ENCODE peak calls at places on chromosomes 2 and 18, in five cellular contexts. Z, H, S, C and O are unnamed samples.
A peak's percentile ranks its signal among the peaks of the same experiment; 100 is the strongest.

GRCh38 chr2:26274058-26274613 is 29.4 kb downstream of the HADHB start:
- DNase-seq in Z (no peak), H (no peak), S (no peak), C (peak; percentile 97), O (peak; percentile 53)

GRCh38 chr2:180472133-180472532 is 465.0 kb upstream of the CWC22 start:
- DNase-seq in Z (no peak), H (no peak), S (no peak), C (no peak), O (no peak)

GRCh38 chr2:232331071-232331470 is 47.5 kb upstream of the ALPP start:
- DNase-seq in Z (peak; percentile 55), H (no peak), S (no peak), C (no peak), O (no peak)

GRCh38 chr2:42314892-42315468 is 46.0 kb downstream of the COX7A2L start:
- DNase-seq in Z (no peak), H (no peak), S (no peak), C (no peak), O (no peak)

GRCh38 chr2:54103454-54104314 is 11.7 kb upstream of the ACYP2 start:
- DNase-seq in Z (no peak), H (peak; percentile 78), S (peak; percentile 33), C (peak; percentile 55), O (no peak)

GRCh38 chr2:105796791-105797190 is 52.1 kb downstream of the NCK2 start:
- DNase-seq in Z (no peak), H (no peak), S (no peak), C (no peak), O (no peak)

GRCh38 chr2:111101592-111101991 is 19.1 kb upstream of the BCL2L11 start:
- DNase-seq in Z (no peak), H (no peak), S (no peak), C (no peak), O (no peak)

GRCh38 chr2:20488782-20489181 is 41.9 kb downstream of the RHOB start:
- DNase-seq in Z (no peak), H (no peak), S (no peak), C (no peak), O (no peak)

GRCh38 chr2:201452856-201453643 is 1.5 kb downstream of the STRADB start:
- DNase-seq in Z (no peak), H (no peak), S (no peak), C (no peak), O (no peak)

GRCh38 chr2:199874209-199874608 is 23.2 kb upstream of the FTCDNL1 start:
- DNase-seq in Z (no peak), H (no peak), S (no peak), C (no peak), O (no peak)

DNA sequence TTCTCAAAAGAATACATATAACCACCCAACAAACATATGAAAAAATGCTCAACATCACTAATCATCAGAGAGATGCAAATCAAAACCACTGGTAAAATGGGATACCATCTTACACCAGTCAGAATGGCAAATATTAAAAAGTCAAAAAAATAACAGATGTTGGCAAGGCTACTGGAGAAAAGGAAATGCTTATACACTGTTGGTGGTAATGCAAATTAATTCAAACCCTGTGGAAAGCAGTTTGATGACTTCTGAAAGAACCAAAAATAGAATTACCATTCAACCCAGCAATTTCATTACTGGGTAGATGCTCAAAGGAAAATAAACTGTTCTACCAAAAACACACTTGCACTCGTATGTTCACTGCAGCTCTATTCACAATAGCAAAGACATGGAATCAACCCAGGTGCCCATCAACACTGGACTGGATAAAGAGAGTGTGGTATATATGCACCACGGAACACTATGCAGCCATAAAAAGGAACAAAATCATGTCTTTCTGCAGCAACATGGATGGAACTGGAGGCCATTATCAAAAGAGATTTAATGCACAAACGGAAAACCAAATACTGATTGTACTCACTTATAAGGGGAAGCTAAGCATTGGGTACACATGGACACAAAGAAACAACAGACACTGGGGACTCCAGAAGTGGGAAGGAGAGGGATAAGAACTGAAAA is 38.8 kb downstream of the NCKAP1 start:
- DNase-seq in Z (no peak), H (no peak), S (no peak), C (no peak), O (no peak)
- H3K36me3 ChIP-seq in Z (peaks cover 39% of the 10 kb centered on the region), H (peaks cover 7% of the 10 kb centered on the region), S (peaks cover 36% of the 10 kb centered on the region), C (peaks cover 9% of the 10 kb centered on the region), O (peaks cover 5% of the 10 kb centered on the region)

GRCh38 chr18:26071020-26071419 is 19.4 kb downstream of the SS18 start:
- DNase-seq in Z (no peak), H (no peak), S (no peak), C (no peak), O (no peak)
- H3K36me3 ChIP-seq in Z (peaks cover 30% of the 10 kb centered on the region), H (peaks cover 6% of the 10 kb centered on the region), S (peaks cover 50% of the 10 kb centered on the region), C (peaks cover 14% of the 10 kb centered on the region), O (peaks cover 3% of the 10 kb centered on the region)

GRCh38 chr2:36441816-36442215 is 86.2 kb downstream of the CRIM1 start:
- DNase-seq in Z (no peak), H (no peak), S (no peak), C (no peak), O (no peak)
- H3K36me3 ChIP-seq in Z (no peaks in the 10 kb centered on the region), H (peaks cover 7% of the 10 kb centered on the region), S (no peaks in the 10 kb centered on the region), C (no peaks in the 10 kb centered on the region), O (no peaks in the 10 kb centered on the region)

GRCh38 chr2:216453955-216454614 is 41.8 kb downstream of the SMARCAL1 start:
- DNase-seq in Z (no peak), H (no peak), S (no peak), C (no peak), O (no peak)
- H3K36me3 ChIP-seq in Z (peaks cover 36% of the 10 kb centered on the region), H (peaks cover 18% of the 10 kb centered on the region), S (peaks cover 19% of the 10 kb centered on the region), C (peaks cover 7% of the 10 kb centered on the region), O (peaks cover 10% of the 10 kb centered on the region)

DNA sequence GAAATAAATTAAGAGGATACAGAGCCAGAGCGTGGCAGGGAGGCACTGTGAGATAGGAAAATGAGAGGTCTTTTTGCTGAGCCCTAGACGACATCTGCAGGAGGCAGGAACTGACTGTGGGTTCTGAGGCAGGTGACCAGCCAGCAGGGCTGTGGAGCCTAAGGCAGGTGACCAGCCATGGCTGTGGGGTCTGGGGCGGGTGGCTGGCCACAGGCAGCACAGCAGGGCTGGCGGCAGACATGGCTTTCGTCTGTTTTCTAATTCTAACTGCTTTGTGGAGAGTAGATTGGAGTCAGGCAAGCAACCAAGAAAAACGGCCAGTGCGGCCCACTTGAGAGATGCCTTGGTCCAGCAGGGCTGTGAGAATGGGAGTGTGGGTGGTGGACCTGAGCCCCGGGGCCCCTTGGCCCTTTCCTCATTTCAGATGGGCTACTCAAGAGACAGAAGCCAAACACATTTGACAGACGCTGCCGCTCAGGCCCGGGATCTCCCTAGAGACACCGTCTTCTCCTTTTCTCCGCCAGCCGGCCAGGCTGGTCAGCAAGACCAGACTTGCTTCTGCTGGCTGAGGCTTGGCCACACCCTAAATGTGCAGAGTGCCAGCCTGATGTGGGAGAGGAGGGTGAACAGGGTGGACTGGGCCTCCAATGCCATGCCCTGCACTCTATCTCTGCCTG is 19.7 kb upstream of the GNAL start:
- DNase-seq in Z (no peak), H (no peak), S (no peak), C (no peak), O (no peak)
- H3K36me3 ChIP-seq in Z (no peaks in the 10 kb centered on the region), H (no peaks in the 10 kb centered on the region), S (no peaks in the 10 kb centered on the region), C (no peaks in the 10 kb centered on the region), O (no peaks in the 10 kb centered on the region)

GRCh38 chr18:2606335-2606734 is 35.0 kb downstream of the NDC80 start:
- DNase-seq in Z (no peak), H (no peak), S (no peak), C (peak; percentile 32), O (no peak)
- H3K36me3 ChIP-seq in Z (no peaks in the 10 kb centered on the region), H (peaks cover 60% of the 10 kb centered on the region), S (peaks cover 41% of the 10 kb centered on the region), C (no peaks in the 10 kb centered on the region), O (no peaks in the 10 kb centered on the region)

GRCh38 chr2:32491346-32491745 is 134.5 kb downstream of the BIRC6 start:
- DNase-seq in Z (no peak), H (no peak), S (no peak), C (no peak), O (no peak)
- H3K36me3 ChIP-seq in Z (peaks cover 24% of the 10 kb centered on the region), H (no peaks in the 10 kb centered on the region), S (peaks cover 9% of the 10 kb centered on the region), C (peaks cover 9% of the 10 kb centered on the region), O (no peaks in the 10 kb centered on the region)

GRCh38 chr2:59232394-59233165 is 991.5 kb upstream of the FANCL start:
- DNase-seq in Z (no peak), H (no peak), S (no peak), C (no peak), O (no peak)
- H3K36me3 ChIP-seq in Z (no peaks in the 10 kb centered on the region), H (no peaks in the 10 kb centered on the region), S (no peaks in the 10 kb centered on the region), C (no peaks in the 10 kb centered on the region), O (no peaks in the 10 kb centered on the region)

DNA sequence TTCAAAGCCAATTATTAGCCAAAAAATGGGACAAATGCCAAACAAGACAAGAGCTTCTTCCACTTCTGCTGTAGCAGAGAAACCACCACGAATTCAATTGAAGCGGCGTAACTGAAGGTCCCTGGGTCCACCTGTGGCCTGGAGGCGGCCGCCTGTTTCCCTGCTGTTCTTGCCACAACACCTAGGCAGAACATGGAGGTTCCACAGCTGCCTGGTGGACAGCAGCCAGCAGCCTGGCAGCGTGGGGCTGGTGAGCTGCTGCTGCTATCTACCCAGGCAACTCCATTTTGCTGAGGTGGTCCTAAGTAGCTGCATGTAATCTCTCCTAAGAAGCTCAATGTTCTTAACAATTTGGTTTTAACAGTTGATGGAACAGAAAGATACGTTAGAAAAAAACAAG is 66.8 kb downstream of the NDUFA10 start:
- DNase-seq in Z (peak; percentile 22), H (no peak), S (no peak), C (no peak), O (no peak)
- H3K36me3 ChIP-seq in Z (no peaks in the 10 kb centered on the region), H (no peaks in the 10 kb centered on the region), S (no peaks in the 10 kb centered on the region), C (peaks cover 12% of the 10 kb centered on the region), O (no peaks in the 10 kb centered on the region)

DNA sequence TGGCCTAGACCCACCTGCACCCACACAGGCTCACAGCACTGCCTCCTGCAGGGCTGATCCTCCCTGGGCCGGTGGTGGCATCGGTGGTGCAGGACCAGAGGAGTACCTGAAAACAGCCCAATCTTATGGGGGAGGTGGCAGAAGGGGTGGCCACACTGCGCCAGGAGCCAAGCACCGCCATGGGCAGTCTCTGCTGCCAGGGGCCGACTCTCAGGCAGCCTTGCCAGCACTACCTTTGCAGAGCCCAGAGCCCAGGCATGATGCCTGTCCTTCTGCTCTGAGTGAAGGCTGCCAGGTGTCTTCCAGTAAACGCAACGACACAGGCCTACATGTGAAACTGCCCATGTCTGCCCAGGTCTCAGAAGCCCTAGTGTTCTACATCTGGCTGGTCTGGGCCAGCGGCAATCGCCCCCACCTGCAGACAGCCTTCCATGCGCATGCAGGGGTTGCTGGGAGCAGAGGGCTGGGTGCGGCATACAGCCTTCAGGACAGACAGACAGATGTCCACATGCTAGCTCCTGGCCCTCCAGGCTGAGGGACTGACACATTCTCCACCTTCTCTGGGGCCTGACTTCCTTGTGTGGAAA is 6.8 kb downstream of the HS6ST1 start:
- DNase-seq in Z (no peak), H (no peak), S (peak; percentile 1), C (no peak), O (peak; percentile 12)
- H3K36me3 ChIP-seq in Z (no peaks in the 10 kb centered on the region), H (no peaks in the 10 kb centered on the region), S (no peaks in the 10 kb centered on the region), C (no peaks in the 10 kb centered on the region), O (no peaks in the 10 kb centered on the region)